ENCODE peak calls at places on chromosomes 2 and 18, in six cellular contexts. W is SK-N-SH, C is GM23248, E is neuronal stem cell, Q is small intestine, Y is tibial nerve. P is an unnamed sample. For H3K4me1, the result is how much of the 10 kb centered on the place peaks cover.

GRCh38 chr2:121213386-121213785 is 71.6 kb downstream of the TFCP2L1 start:
- DNase-seq in W (no peak), C (no peak), E (no peak), Q (no peak), Y (no peak), P (no peak)

GRCh38 chr2:20179755-20180594 is 45.0 kb downstream of the SDC1 start:
- DNase-seq in W (peak), C (no peak), E (no peak), Q (peak), Y (no peak), P (no peak)

GRCh38 chr18:71045331-71046065 is 756.7 kb downstream of the SOCS6 start:
- DNase-seq in W (no peak), C (no peak), E (no peak), Q (no peak), Y (no peak), P (no peak)

GRCh38 chr2:224421065-224421464 is 19.2 kb upstream of the FAM124B start:
- DNase-seq in W (no peak), C (no peak), E (no peak), Q (no peak), Y (no peak), P (no peak)

GRCh38 chr18:23631746-23632145 is 31.0 kb downstream of the ANKRD29 start:
- DNase-seq in W (peak), C (peak), E (no peak), Q (no peak), Y (no peak), P (peak)

GRCh38 chr2:60532421-60532820 is 21.0 kb downstream of the BCL11A start:
- DNase-seq in W (no peak), C (peak), E (no peak), Q (no peak), Y (no peak), P (no peak)

GRCh38 chr2:239697765-239698164 is 296.9 kb upstream of the HDAC4 start:
- DNase-seq in W (no peak), C (no peak), E (no peak), Q (no peak), Y (no peak), P (no peak)

GRCh38 chr2:26706616-26707473 is 14.3 kb downstream of the KCNK3 start:
- DNase-seq in W (no peak), C (no peak), E (peak), Q (no peak), Y (no peak), P (no peak)

GRCh38 chr2:15718944-15719323 is 127.3 kb downstream of the DDX1 start:
- DNase-seq in W (no peak), C (no peak), E (no peak), Q (no peak), Y (no peak), P (no peak)

DNA sequence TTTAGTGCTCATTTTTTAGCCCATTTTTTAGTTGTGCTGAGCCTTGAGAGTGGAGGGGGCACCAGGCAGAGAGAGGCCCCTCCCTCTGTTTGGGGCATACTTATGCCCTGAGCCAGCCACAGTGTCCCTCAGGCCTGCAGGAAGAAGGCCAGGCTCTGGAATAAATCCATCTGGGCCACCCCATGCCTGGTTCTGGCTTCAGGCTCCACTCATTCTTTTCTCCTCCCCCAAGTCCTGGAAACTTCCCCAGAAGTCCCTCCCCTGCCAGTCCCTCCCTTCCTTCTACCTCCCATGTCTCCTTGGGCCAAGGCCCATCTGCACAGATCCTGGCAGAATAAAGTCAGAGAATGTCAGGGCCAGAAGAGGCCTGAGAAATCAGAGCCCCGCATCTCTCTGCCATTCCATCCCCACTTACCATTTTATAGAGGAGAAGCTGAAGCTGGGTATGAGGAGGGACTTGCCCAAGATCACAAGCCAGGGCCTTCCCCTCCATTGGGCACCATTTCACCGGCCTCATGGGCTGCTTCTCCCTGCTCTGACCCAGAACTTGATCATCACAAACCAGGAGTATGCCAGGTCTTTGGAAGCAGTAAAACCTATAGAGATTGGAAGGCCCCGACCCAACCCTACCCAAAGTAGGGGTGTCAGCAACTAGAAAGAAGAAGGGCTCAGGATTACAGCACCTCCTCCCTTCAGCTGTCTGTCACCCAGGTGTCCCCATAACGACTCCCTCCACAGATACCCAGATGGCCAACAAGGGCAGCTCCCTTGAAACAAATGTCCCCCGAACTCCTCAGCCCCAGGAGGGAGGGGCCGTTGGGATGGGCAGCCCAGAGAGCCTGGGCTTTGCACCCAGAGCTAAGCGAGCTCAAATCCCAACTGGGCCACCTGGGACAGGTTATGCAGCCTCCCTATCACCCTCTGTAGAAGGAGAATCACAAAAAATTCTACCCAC is 108.4 kb downstream of the POLR1A start:
- DNase-seq in W (no peak), C (peak), E (no peak), Q (no peak), Y (peak), P (no peak)
- H3K4me1 ChIP-seq in W (under half), C (half or more), E (under half), Q (under half), Y (half or more), P (under half)

GRCh38 chr2:3666613-3666975 is 8.6 kb downstream of the ALLC start:
- DNase-seq in W (no peak), C (no peak), E (no peak), Q (no peak), Y (no peak), P (no peak)
- H3K4me3 ChIP-seq in W (no peak), C (no peak), E (no peak), Q (no peak), Y (no peak), P (no peak)

GRCh38 chr18:21056545-21056944 is 55.1 kb downstream of the ROCK1 start:
- DNase-seq in W (no peak), C (no peak), E (no peak), Q (no peak), Y (no peak), P (no peak)
- H3K4me1 ChIP-seq in W (under half), C (under half), E (under half), Q (under half), Y (under half), P (under half)

DNA sequence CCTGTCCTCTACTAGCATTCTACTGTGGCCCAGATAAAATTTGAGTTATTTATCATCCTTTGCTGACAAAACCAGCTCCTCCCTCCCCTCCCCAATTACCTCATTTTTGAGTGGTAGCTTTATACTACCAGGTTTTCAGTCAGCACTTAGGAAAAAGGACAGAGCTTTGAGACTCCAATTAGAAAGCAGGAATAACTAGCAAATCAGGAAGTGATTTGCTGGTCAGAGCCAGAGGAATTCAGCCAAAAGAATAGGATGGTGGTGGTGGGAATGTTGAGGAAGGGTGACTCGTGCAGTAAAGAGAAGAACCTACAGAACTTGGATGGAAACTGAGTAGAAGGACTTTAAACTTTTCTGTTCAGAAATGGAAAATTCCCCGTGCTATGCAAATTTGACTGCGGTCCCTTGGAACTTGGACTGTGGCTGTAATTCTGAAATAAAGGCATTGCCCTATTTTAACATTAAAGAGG is 3.7 kb downstream of the MYL12B start:
- DNase-seq in W (no peak), C (peak), E (no peak), Q (no peak), Y (no peak), P (no peak)
- H3K4me3 ChIP-seq in W (no peak), C (peak), E (no peak), Q (no peak), Y (no peak), P (no peak)